ENCODE peak calls at places on chromosomes 16 and 17, in six cellular contexts. I is heart left ventricle, R is PC-3, N is pancreas, S is left ventricle myocardium inferior, O is Peyer's patch. Y is an unnamed sample.

GRCh38 chr16:79188115-79188779 is 412.3 kb downstream of the MAF start:
- DNase-seq in I (no peak), R (no peak), N (no peak), S (no peak), O (no peak), Y (no peak)

GRCh38 chr17:62740066-62740465 is 68.0 kb downstream of the MARCHF10 start:
- DNase-seq in I (no peak), R (no peak), N (no peak), S (no peak), O (no peak), Y (no peak)

GRCh38 chr16:66920924-66921680 is 2.4 kb upstream of the CDH16 start:
- DNase-seq in I (no peak), R (no peak), N (no peak), S (no peak), O (no peak), Y (no peak)

GRCh38 chr16:23435500-23435899 is 17.5 kb downstream of the COG7 start:
- DNase-seq in I (peak; percentile 71), R (peak; percentile 72), N (peak; percentile 79), S (peak; percentile 39), O (peak; percentile 65), Y (peak; percentile 73)

GRCh38 chr17:80109713-80110446 is 8.5 kb downstream of the GAA start:
- DNase-seq in I (no peak), R (no peak), N (no peak), S (no peak), O (no peak), Y (no peak)

GRCh38 chr16:82855471-82855870 is 228.7 kb downstream of the CDH13 start:
- DNase-seq in I (no peak), R (no peak), N (no peak), S (no peak), O (no peak), Y (no peak)

GRCh38 chr17:59373879-59374495 is 42.5 kb downstream of the YPEL2 start:
- DNase-seq in I (no peak), R (no peak), N (no peak), S (no peak), O (no peak), Y (no peak)

GRCh38 chr16:53504161-53504663 is 1.2 kb upstream of the AKTIP start:
- DNase-seq in I (peak; percentile 68), R (no peak), N (no peak), S (peak; percentile 58), O (peak; percentile 62), Y (peak; percentile 43)

GRCh38 chr16:65414284-65414984 is 292.6 kb upstream of the CDH11 start:
- DNase-seq in I (no peak), R (peak; percentile 90), N (no peak), S (no peak), O (no peak), Y (no peak)

GRCh38 chr16:70653809-70654771 is 7.7 kb downstream of the IL34 start:
- DNase-seq in I (no peak), R (peak; percentile 83), N (peak; percentile 84), S (peak; percentile 79), O (peak; percentile 83), Y (peak; percentile 87)

GRCh38 chr17:17484451-17484899 is 7.7 kb downstream of the MED9 start:
- DNase-seq in I (no peak), R (no peak), N (no peak), S (no peak), O (no peak), Y (no peak)

GRCh38 chr17:731943-732787 is at the start of gene TLCD3A:
- DNase-seq in I (peak; percentile 86), R (peak; percentile 55), N (peak; percentile 91), S (peak; percentile 80), O (peak; percentile 89), Y (peak; percentile 78)

GRCh38 chr16:86635181-86635580 is 56.8 kb downstream of the FOXL1 start:
- DNase-seq in I (no peak), R (no peak), N (no peak), S (no peak), O (no peak), Y (no peak)

GRCh38 chr17:70181866-70182265 is 12.5 kb downstream of the KCNJ2 start:
- DNase-seq in I (no peak), R (peak; percentile 66), N (no peak), S (no peak), O (no peak), Y (no peak)

GRCh38 chr17:8152981-8153549 is 861 bp upstream of the PER1 start:
- DNase-seq in I (peak; percentile 40), R (no peak), N (no peak), S (no peak), O (no peak), Y (no peak)

GRCh38 chr16:14364386-14365199 is 265.5 kb downstream of the PARN start:
- DNase-seq in I (no peak), R (peak; percentile 85), N (no peak), S (no peak), O (no peak), Y (no peak)

GRCh38 chr16:54028013-54028412 is 258.6 kb downstream of the IRX3 start:
- DNase-seq in I (no peak), R (no peak), N (no peak), S (no peak), O (no peak), Y (no peak)

GRCh38 chr16:89446136-89446974 is 44.0 kb downstream of the ANKRD11 start:
- DNase-seq in I (no peak), R (no peak), N (no peak), S (no peak), O (no peak), Y (no peak)
- H3K4me1 ChIP-seq in I (peaks cover 67% of the 10 kb centered on the region), R (peaks cover 31% of the 10 kb centered on the region), N (peaks cover 54% of the 10 kb centered on the region), S (peaks cover 99% of the 10 kb centered on the region), O (peaks cover 22% of the 10 kb centered on the region), Y (peaks cover 52% of the 10 kb centered on the region)

GRCh38 chr17:50208611-50209061 is 7.2 kb upstream of the COL1A1 start:
- DNase-seq in I (no peak), R (no peak), N (no peak), S (no peak), O (peak; percentile 23), Y (no peak)

GRCh38 chr17:50207792-50208567 is 6.5 kb upstream of the COL1A1 start:
- DNase-seq in I (no peak), R (no peak), N (no peak), S (no peak), O (peak; percentile 38), Y (no peak)

GRCh38 chr17:50210249-50211225 is 9.1 kb upstream of the COL1A1 start:
- DNase-seq in I (peak; percentile 88), R (peak; percentile 84), N (no peak), S (peak; percentile 57), O (peak; percentile 53), Y (peak; percentile 65)

GRCh38 chr17:50209472-50210248 is 8.2 kb upstream of the COL1A1 start:
- DNase-seq in I (peak; percentile 93), R (no peak), N (no peak), S (peak; percentile 90), O (peak; percentile 67), Y (peak; percentile 84)

GRCh38 chr17:50209133-50209471 is 7.7 kb upstream of the COL1A1 start:
- DNase-seq in I (no peak), R (no peak), N (no peak), S (no peak), O (no peak), Y (no peak)
- H3K4me1 ChIP-seq in I (no peaks in the 10 kb centered on the region), R (peaks cover 16% of the 10 kb centered on the region), N (no peaks in the 10 kb centered on the region), S (peaks cover 62% of the 10 kb centered on the region), O (no peaks in the 10 kb centered on the region), Y (peaks cover 61% of the 10 kb centered on the region)

GRCh38 chr17:76446449-76447231 is 6.3 kb downstream of the UBE2O start:
- DNase-seq in I (no peak), R (peak; percentile 98), N (no peak), S (no peak), O (no peak), Y (no peak)
- H3K4me1 ChIP-seq in I (peaks cover 13% of the 10 kb centered on the region), R (peaks cover 86% of the 10 kb centered on the region), N (peaks cover 4% of the 10 kb centered on the region), S (peaks cover 100% of the 10 kb centered on the region), O (no peaks in the 10 kb centered on the region), Y (peaks cover 9% of the 10 kb centered on the region)

GRCh38 chr17:48558057-48558456 is 13.1 kb upstream of the HOXB2 start:
- DNase-seq in I (no peak), R (no peak), N (peak; percentile 43), S (no peak), O (no peak), Y (no peak)
- H3K4me1 ChIP-seq in I (peaks cover 6% of the 10 kb centered on the region), R (peaks cover 25% of the 10 kb centered on the region), N (no peaks in the 10 kb centered on the region), S (peaks cover 19% of the 10 kb centered on the region), O (no peaks in the 10 kb centered on the region), Y (peaks cover 92% of the 10 kb centered on the region)